ENCODE peak calls at places on chromosomes 4 and X, in ten cellular contexts. J is SW480; Z is ELF-1; F is uterus; S is stimulated activated naive CD4-positive, alpha-beta T cell; H is adrenal gland; V is Kasumi-1; E is T47D; C is NCI-H510A treated with DMSO at 0.1 percent for 48 hours; M is T-helper 9 cell. X is an unnamed sample.

GRCh38 chr4:142282870-142283431 is 563.1 kb downstream of the INPP4B start:
- DNase-seq in J (no peak), Z (no peak), F (no peak), S (peak; percentile 55), H (no peak), V (peak; percentile 6), E (no peak), C (no peak), M (no peak), X (peak; percentile 16)

GRCh38 chr4:10066206-10066605 is 44.9 kb upstream of the SLC2A9 start:
- DNase-seq in J (no peak), Z (no peak), F (no peak), S (no peak), H (no peak), V (no peak), E (no peak), C (no peak), M (no peak), X (no peak)

GRCh38 chr4:143558823-143559756 is 45.6 kb downstream of the SMARCA5 start:
- DNase-seq in J (peak; percentile 89), Z (peak; percentile 91), F (peak; percentile 46), S (peak; percentile 81), H (peak; percentile 68), V (peak; percentile 50), E (no peak), C (peak; percentile 72), M (peak; percentile 53), X (peak; percentile 89)

GRCh38 chr4:1187182-1187581 is 14.8 kb upstream of the SPON2 start:
- DNase-seq in J (no peak), Z (no peak), F (peak; percentile 30), S (peak; percentile 25), H (no peak), V (no peak), E (no peak), C (no peak), M (no peak), X (no peak)

GRCh38 chrX:129523076-129524055 is at the start of gene SMARCA1:
- DNase-seq in J (no peak), Z (peak; percentile 76), F (peak; percentile 44), S (peak; percentile 15), H (peak; percentile 71), V (no peak), E (peak; percentile 10), C (peak; percentile 13), M (peak; percentile 1), X (peak; percentile 84)

GRCh38 chr4:40594261-40595178 is 35.1 kb downstream of the RBM47 start:
- DNase-seq in J (no peak), Z (no peak), F (no peak), S (no peak), H (peak; percentile 77), V (no peak), E (no peak), C (no peak), M (no peak), X (no peak)

GRCh38 chr4:26859762-26860156 is 882 bp upstream of the STIM2 start:
- DNase-seq in J (no peak), Z (no peak), F (no peak), S (no peak), H (no peak), V (no peak), E (no peak), C (no peak), M (no peak), X (no peak)

GRCh38 chr4:141134051-141134450 is 782 bp upstream of the RNF150 start:
- DNase-seq in J (no peak), Z (peak; percentile 5), F (no peak), S (no peak), H (no peak), V (no peak), E (no peak), C (peak; percentile 30), M (no peak), X (peak; percentile 12)

GRCh38 chr4:76980280-76980679 is 30.7 kb downstream of the SEPTIN11 start:
- DNase-seq in J (no peak), Z (no peak), F (no peak), S (no peak), H (no peak), V (no peak), E (no peak), C (no peak), M (no peak), X (no peak)

GRCh38 chrX:154806837-154807501 is 1.7 kb upstream of the MPP1 start:
- DNase-seq in J (no peak), Z (no peak), F (no peak), S (no peak), H (no peak), V (no peak), E (no peak), C (no peak), M (no peak), X (no peak)

GRCh38 chr4:29900336-29900735 is 819.8 kb upstream of the PCDH7 start:
- DNase-seq in J (no peak), Z (no peak), F (no peak), S (no peak), H (no peak), V (no peak), E (no peak), C (no peak), M (no peak), X (no peak)

GRCh38 chr4:38310446-38311043 is 350.3 kb downstream of the PTTG2 start:
- DNase-seq in J (peak; percentile 5), Z (no peak), F (no peak), S (peak; percentile 78), H (no peak), V (no peak), E (no peak), C (no peak), M (peak; percentile 43), X (no peak)